ENCODE peak calls at places on chromosomes 11 and 22, in six cellular contexts. H is kidney epithelial cell; X is adrenal gland; M is CD4-positive, alpha-beta memory T cell; G is heart left ventricle; R is H7. L is an unnamed sample.
A peak's percentile ranks its signal among the peaks of the same experiment; 100 is the strongest.

GRCh38 chr22:41966607-41967240 is 2.5 kb upstream of the SEPTIN3 start:
- DNase-seq in H (peak; percentile 39), R (peak; percentile 69), X (peak; percentile 90), M (peak; percentile 39), G (no peak), L (peak; percentile 43)

GRCh38 chr11:59186130-59186594 is 14.2 kb downstream of the DTX4 start:
- DNase-seq in H (no peak), R (peak; percentile 80), M (peak; percentile 43), G (no peak), X (no peak), L (peak; percentile 81)

GRCh38 chr11:44978961-44979331 is 28.3 kb upstream of the TP53I11 start:
- DNase-seq in X (no peak), H (no peak), M (no peak), R (no peak), G (no peak), L (peak; percentile 76)

GRCh38 chr22:43008509-43008908 is 6.4 kb downstream of the PACSIN2 start:
- DNase-seq in G (no peak), X (no peak), M (no peak), H (no peak), R (no peak), L (no peak)

GRCh38 chr11:15816996-15817395 is 539.4 kb downstream of the SOX6 start:
- DNase-seq in H (no peak), X (no peak), R (no peak), G (no peak), M (no peak), L (no peak)

GRCh38 chr11:63729326-63729725 is 39.2 kb downstream of the ZFTA start:
- DNase-seq in M (no peak), H (no peak), G (no peak), R (no peak), X (no peak), L (no peak)

GRCh38 chr11:48172818-48173609 is 43.6 kb upstream of the OR4B1 start:
- DNase-seq in R (peak; percentile 74), H (no peak), G (peak; percentile 69), X (peak; percentile 81), M (peak; percentile 49), L (peak; percentile 70)

GRCh38 chr22:43179151-43179910 is 7.6 kb downstream of the TTLL12 start:
- DNase-seq in X (no peak), M (no peak), G (no peak), R (no peak), H (no peak), L (no peak)

GRCh38 chr11:31820438-31820818 is 9.3 kb upstream of the PAX6 start:
- DNase-seq in G (no peak), H (no peak), M (no peak), X (no peak), R (peak; percentile 80), L (no peak)

GRCh38 chr22:45231293-45231692 is 9.4 kb downstream of the KIAA0930 start:
- DNase-seq in G (no peak), M (no peak), X (no peak), H (no peak), R (peak; percentile 20), L (no peak)

GRCh38 chr11:104490182-104490581 is 326.2 kb upstream of the PDGFD start:
- DNase-seq in H (no peak), M (no peak), R (no peak), X (no peak), G (no peak), L (no peak)

GRCh38 chr11:39149214-39149613 is 2310.2 kb downstream of the LRRC4C start:
- DNase-seq in G (no peak), R (no peak), M (no peak), H (no peak), X (no peak), L (no peak)

GRCh38 chr11:76604081-76604601 is 66.4 kb downstream of the LRRC32 start:
- DNase-seq in H (no peak), G (peak; percentile 21), M (no peak), X (peak; percentile 56), R (peak; percentile 35), L (no peak)

GRCh38 chr11:32121012-32121411 is 30.1 kb downstream of the RCN1 start:
- DNase-seq in G (no peak), M (no peak), X (no peak), R (no peak), H (no peak), L (no peak)

GRCh38 chr22:46072981-46073682 is 77.2 kb upstream of the PPARA start:
- DNase-seq in M (no peak), G (no peak), H (no peak), R (no peak), X (peak; percentile 48), L (no peak)

GRCh38 chr11:75849917-75850316 is 34.9 kb downstream of the UVRAG start:
- DNase-seq in H (no peak), M (no peak), G (no peak), R (no peak), X (no peak), L (no peak)

GRCh38 chr11:11839718-11840117 is 2.1 kb upstream of the USP47 start:
- DNase-seq in X (no peak), H (no peak), R (no peak), G (no peak), M (no peak), L (no peak)

GRCh38 chr11:126310992-126311310 is 7.1 kb downstream of the DCPS start:
- DNase-seq in H (no peak), X (no peak), M (no peak), R (no peak), G (no peak), L (no peak)

GRCh38 chr11:7513210-7514098 is at the start of gene PPFIBP2:
- DNase-seq in M (peak; percentile 85), H (no peak), G (peak; percentile 89), R (peak; percentile 98), X (peak; percentile 88), L (peak; percentile 89)

GRCh38 chr11:126352934-126353801 is 2.3 kb upstream of the ST3GAL4 start:
- DNase-seq in M (no peak), R (peak; percentile 57), X (no peak), H (no peak), G (no peak), L (no peak)

GRCh38 chr11:60948251-60948650 is 3.7 kb downstream of the SLC15A3 start:
- DNase-seq in H (no peak), R (no peak), X (no peak), M (no peak), G (no peak), L (no peak)

GRCh38 chr11:3004481-3004880 is 12.4 kb upstream of the NAP1L4 start:
- DNase-seq in H (no peak), X (no peak), G (no peak), M (no peak), R (no peak), L (no peak)

GRCh38 chr11:3007404-3008010 is 15.4 kb upstream of the NAP1L4 start:
- DNase-seq in X (no peak), G (no peak), M (no peak), R (no peak), H (no peak), L (no peak)

GRCh38 chr11:3008746-3009336 is 16.7 kb upstream of the NAP1L4 start:
- DNase-seq in R (no peak), X (no peak), H (no peak), G (no peak), M (no peak), L (no peak)

GRCh38 chr11:3009481-3009880 is 17.4 kb upstream of the NAP1L4 start:
- DNase-seq in M (no peak), X (no peak), H (no peak), G (no peak), R (no peak), L (no peak)

GRCh38 chr11:3006505-3007260 is 14.6 kb upstream of the NAP1L4 start:
- DNase-seq in M (no peak), H (no peak), X (no peak), R (no peak), G (no peak), L (no peak)
- H3K36me3 ChIP-seq in M (peaks cover 53% of the 10 kb centered on the region), H (peaks cover 4% of the 10 kb centered on the region), X (no peaks in the 10 kb centered on the region), R (peaks cover 33% of the 10 kb centered on the region), G (no peaks in the 10 kb centered on the region), L (no peaks in the 10 kb centered on the region)

GRCh38 chr11:9150944-9151343 is 59.5 kb upstream of the SCUBE2 start:
- DNase-seq in M (no peak), X (no peak), R (no peak), H (no peak), G (no peak), L (no peak)
- H3K36me3 ChIP-seq in M (peaks cover 43% of the 10 kb centered on the region), X (no peaks in the 10 kb centered on the region), R (peaks cover 24% of the 10 kb centered on the region), H (no peaks in the 10 kb centered on the region), G (peaks cover 37% of the 10 kb centered on the region), L (no peaks in the 10 kb centered on the region)

GRCh38 chr11:123487157-123487744 is 57.2 kb downstream of the GRAMD1B start:
- DNase-seq in R (no peak), G (no peak), M (no peak), X (peak; percentile 43), H (no peak), L (no peak)

GRCh38 chr11:123494195-123495050 is 64.4 kb downstream of the GRAMD1B start:
- DNase-seq in R (peak; percentile 52), G (no peak), M (no peak), H (no peak), X (peak; percentile 29), L (no peak)

GRCh38 chr11:123493393-123494063 is 63.5 kb downstream of the GRAMD1B start:
- DNase-seq in R (peak; percentile 53), H (no peak), X (peak; percentile 31), G (no peak), M (no peak), L (no peak)

GRCh38 chr11:123490527-123490926 is 60.5 kb downstream of the GRAMD1B start:
- DNase-seq in M (no peak), H (no peak), R (peak; percentile 34), G (no peak), X (peak; percentile 14), L (no peak)

DNA sequence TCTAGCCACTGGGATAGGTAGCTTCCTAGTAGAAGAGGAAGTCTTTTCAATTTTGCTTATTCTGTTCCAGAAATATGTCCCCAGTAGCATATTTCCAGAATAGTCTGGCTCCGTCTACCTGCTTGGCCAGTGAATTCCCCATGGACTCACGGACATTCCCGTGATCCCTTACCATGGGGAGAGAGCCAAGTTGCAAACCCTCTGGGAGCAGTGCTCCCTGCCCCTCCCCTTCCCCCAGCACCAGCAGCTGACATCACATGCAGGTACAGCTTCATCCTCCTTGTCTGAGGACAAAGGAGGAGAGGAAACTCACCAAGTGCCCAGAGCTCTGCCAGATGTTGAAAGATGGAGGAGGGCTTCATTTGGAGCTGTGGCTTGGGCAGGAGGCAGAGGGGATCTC is 61.2 kb downstream of the GRAMD1B start:
- DNase-seq in M (no peak), G (no peak), R (no peak), H (no peak), X (peak; percentile 39), L (no peak)
- H3K36me3 ChIP-seq in M (no peaks in the 10 kb centered on the region), G (no peaks in the 10 kb centered on the region), R (no peaks in the 10 kb centered on the region), H (no peaks in the 10 kb centered on the region), X (no peaks in the 10 kb centered on the region), L (no peaks in the 10 kb centered on the region)

GRCh38 chr11:46291441-46292143 is 14.1 kb downstream of the CREB3L1 start:
- DNase-seq in G (no peak), M (no peak), X (peak; percentile 84), H (no peak), R (peak; percentile 68), L (no peak)

GRCh38 chr11:46295312-46295995 is 18.0 kb downstream of the CREB3L1 start:
- DNase-seq in G (peak; percentile 81), R (peak; percentile 99), X (peak; percentile 84), M (peak; percentile 75), H (no peak), L (peak; percentile 66)

GRCh38 chr11:46294365-46295309 is 17.2 kb downstream of the CREB3L1 start:
- DNase-seq in X (peak; percentile 67), G (no peak), H (no peak), M (no peak), R (peak; percentile 93), L (no peak)

GRCh38 chr11:46293066-46293465 is 15.6 kb downstream of the CREB3L1 start:
- DNase-seq in H (no peak), X (no peak), M (no peak), R (no peak), G (no peak), L (no peak)

GRCh38 chr11:46293616-46294015 is 16.2 kb downstream of the CREB3L1 start:
- DNase-seq in H (no peak), M (no peak), X (no peak), G (no peak), R (no peak), L (no peak)
- H3K36me3 ChIP-seq in H (no peaks in the 10 kb centered on the region), M (no peaks in the 10 kb centered on the region), X (no peaks in the 10 kb centered on the region), G (no peaks in the 10 kb centered on the region), R (no peaks in the 10 kb centered on the region), L (no peaks in the 10 kb centered on the region)

L was measured in body of pancreas.